ENCODE peak calls at places on chromosomes 4 and X, in four cellular contexts. C, S, R and G are unnamed samples.

GRCh38 chr4:182716207-182716606 is 201.0 kb downstream of the DCTD start:
- DNase-seq in C (no peak), S (peak; percentile 62), R (no peak), G (no peak)

GRCh38 chrX:115503099-115503498 is 57.9 kb upstream of the PLS3 start:
- DNase-seq in C (no peak), S (no peak), R (no peak), G (no peak)

GRCh38 chr4:66052426-66052825 is 382.1 kb upstream of the EPHA5 start:
- DNase-seq in C (no peak), S (no peak), R (no peak), G (no peak)

GRCh38 chr4:3168029-3168428 is 80.9 kb upstream of the MSANTD1 start:
- DNase-seq in C (no peak), S (peak; percentile 79), R (no peak), G (no peak)

GRCh38 chr4:150250998-150251651 is 172.9 kb downstream of the DCLK2 start:
- DNase-seq in C (no peak), S (no peak), R (no peak), G (no peak)

GRCh38 chr4:106502106-106502699 is 133.6 kb upstream of the GIMD1 start:
- DNase-seq in C (peak; percentile 73), S (peak; percentile 88), R (peak; percentile 54), G (no peak)

GRCh38 chrX:12988797-12989196 is 13.9 kb downstream of the TMSB4X start:
- DNase-seq in C (no peak), S (no peak), R (no peak), G (no peak)

GRCh38 chrX:100863326-100863854 is 10.8 kb downstream of the NOX1 start:
- DNase-seq in C (no peak), S (no peak), R (no peak), G (no peak)

GRCh38 chr4:41178372-41179085 is 35.8 kb downstream of the APBB2 start:
- DNase-seq in C (no peak), S (no peak), R (no peak), G (no peak)

GRCh38 chr4:65651031-65651430 is 19.3 kb downstream of the EPHA5 start:
- DNase-seq in C (no peak), S (no peak), R (no peak), G (no peak)

GRCh38 chr4:147768113-147768512 is 36.2 kb downstream of the ARHGAP10 start:
- DNase-seq in C (no peak), S (no peak), R (no peak), G (no peak)

GRCh38 chr4:145180298-145181090 is at the start of gene OTUD4:
- DNase-seq in C (peak; percentile 98), S (peak; percentile 97), R (peak; percentile 97), G (peak; percentile 93)
- H3K27ac ChIP-seq in C (peak within 1 kb of the TSS; percentile 96), S (peak within 1 kb of the TSS; percentile 69), R (peak within 1 kb of the TSS; percentile 62), G (peak within 1 kb of the TSS; percentile 92)

GRCh38 chrX:133746593-133746992 is 238.8 kb downstream of the GPC3 start:
- DNase-seq in C (no peak), S (no peak), R (no peak), G (no peak)
- H3K4me1 ChIP-seq in C (no peaks in the 10 kb centered on the region), S (no peaks in the 10 kb centered on the region), R (no peaks in the 10 kb centered on the region), G (no peaks in the 10 kb centered on the region)

GRCh38 chrX:11759461-11760311 is 1.6 kb downstream of the MSL3 start:
- DNase-seq in C (peak; percentile 71), S (peak; percentile 88), R (peak; percentile 88), G (peak; percentile 73)

GRCh38 chrX:11758400-11759171 is 549 bp downstream of the MSL3 start:
- DNase-seq in C (peak; percentile 94), S (peak; percentile 91), R (peak; percentile 92), G (peak; percentile 83)

GRCh38 chrX:11757729-11758399 is at the start of gene MSL3:
- DNase-seq in C (peak; percentile 85), S (peak; percentile 78), R (peak; percentile 81), G (peak; percentile 49)

GRCh38 chrX:11757397-11757728 is 674 bp upstream of the MSL3 start:
- DNase-seq in C (no peak), S (no peak), R (no peak), G (no peak)

GRCh38 chrX:11759172-11759460 is 1.1 kb downstream of the MSL3 start:
- DNase-seq in C (no peak), S (no peak), R (no peak), G (no peak)
- H3K27ac ChIP-seq in C (peak overlapping the region; percentile 92), S (no peak overlapping the region), R (peak overlapping the region; percentile 29), G (peak overlapping the region; percentile 91)

DNA sequence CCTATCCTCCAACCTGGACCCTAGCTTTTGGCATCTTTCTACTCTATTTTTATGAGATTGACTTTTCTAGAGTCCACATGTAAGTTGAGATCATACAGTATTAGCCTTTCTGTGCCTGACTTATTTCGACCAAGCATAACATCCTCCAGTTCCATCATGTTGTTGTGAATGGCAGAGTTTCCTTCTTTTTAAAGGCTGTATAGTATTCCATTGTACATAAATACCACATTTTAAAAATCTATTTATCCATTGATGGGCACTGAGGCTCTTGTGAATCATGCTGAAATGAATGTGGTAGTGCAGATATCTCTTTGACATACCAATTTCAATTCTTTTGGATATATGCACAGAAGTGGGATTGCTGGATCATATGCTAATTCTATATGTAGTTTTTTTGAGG is 40.3 kb upstream of the STIM2 start:
- DNase-seq in C (no peak), S (no peak), R (no peak), G (no peak)
- H3K4me1 ChIP-seq in C (peaks cover 11% of the 10 kb centered on the region), S (peaks cover 7% of the 10 kb centered on the region), R (no peaks in the 10 kb centered on the region), G (peaks cover 6% of the 10 kb centered on the region)

DNA sequence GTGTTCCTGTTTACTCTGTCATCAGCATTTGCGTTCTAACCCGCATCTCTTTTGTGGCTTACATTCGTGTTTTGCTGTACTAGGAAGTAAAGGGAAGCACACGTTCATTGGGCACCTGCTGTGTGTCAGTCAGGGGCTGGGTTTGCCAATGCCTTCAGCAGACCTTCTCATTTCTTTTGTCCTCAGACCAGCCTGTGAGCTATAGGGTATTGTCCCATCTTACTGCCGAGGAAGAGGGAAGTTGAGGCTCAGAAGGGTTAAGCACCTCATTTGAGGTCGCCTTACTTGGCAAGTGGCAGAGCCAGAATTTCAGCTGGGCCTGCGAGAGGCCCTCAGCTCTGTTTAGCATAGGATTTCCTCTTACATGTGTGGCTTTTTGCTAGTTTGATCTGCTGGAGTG is 8.7 kb downstream of the TBC1D14 start:
- DNase-seq in C (no peak), S (peak; percentile 54), R (no peak), G (no peak)
- H3K27ac ChIP-seq in C (peak overlapping the region; percentile 85), S (no peak overlapping the region), R (no peak overlapping the region), G (peak overlapping the region; percentile 64)

GRCh38 chr4:87030124-87030523 is 95.3 kb downstream of the AFF1 start:
- DNase-seq in C (no peak), S (no peak), R (no peak), G (no peak)

GRCh38 chr4:87031946-87032345 is 97.1 kb downstream of the AFF1 start:
- DNase-seq in C (no peak), S (no peak), R (no peak), G (no peak)

GRCh38 chr4:87029356-87029755 is 94.5 kb downstream of the AFF1 start:
- DNase-seq in C (no peak), S (no peak), R (no peak), G (no peak)

GRCh38 chr4:87032884-87033533 is 98.2 kb downstream of the AFF1 start:
- DNase-seq in C (no peak), S (no peak), R (no peak), G (no peak)

GRCh38 chr4:87030606-87031441 is 96.0 kb downstream of the AFF1 start:
- DNase-seq in C (no peak), S (peak; percentile 75), R (no peak), G (no peak)
- H3K4me1 ChIP-seq in C (peaks cover 85% of the 10 kb centered on the region), S (peaks cover 57% of the 10 kb centered on the region), R (peaks cover 26% of the 10 kb centered on the region), G (peaks cover 3% of the 10 kb centered on the region)

GRCh38 chrX:95718746-95719145 is 965.9 kb upstream of the DIAPH2 start:
- DNase-seq in C (no peak), S (no peak), R (no peak), G (no peak)
- H3K27ac ChIP-seq in C (no peak overlapping the region), S (no peak overlapping the region), R (no peak overlapping the region), G (no peak overlapping the region)

DNA sequence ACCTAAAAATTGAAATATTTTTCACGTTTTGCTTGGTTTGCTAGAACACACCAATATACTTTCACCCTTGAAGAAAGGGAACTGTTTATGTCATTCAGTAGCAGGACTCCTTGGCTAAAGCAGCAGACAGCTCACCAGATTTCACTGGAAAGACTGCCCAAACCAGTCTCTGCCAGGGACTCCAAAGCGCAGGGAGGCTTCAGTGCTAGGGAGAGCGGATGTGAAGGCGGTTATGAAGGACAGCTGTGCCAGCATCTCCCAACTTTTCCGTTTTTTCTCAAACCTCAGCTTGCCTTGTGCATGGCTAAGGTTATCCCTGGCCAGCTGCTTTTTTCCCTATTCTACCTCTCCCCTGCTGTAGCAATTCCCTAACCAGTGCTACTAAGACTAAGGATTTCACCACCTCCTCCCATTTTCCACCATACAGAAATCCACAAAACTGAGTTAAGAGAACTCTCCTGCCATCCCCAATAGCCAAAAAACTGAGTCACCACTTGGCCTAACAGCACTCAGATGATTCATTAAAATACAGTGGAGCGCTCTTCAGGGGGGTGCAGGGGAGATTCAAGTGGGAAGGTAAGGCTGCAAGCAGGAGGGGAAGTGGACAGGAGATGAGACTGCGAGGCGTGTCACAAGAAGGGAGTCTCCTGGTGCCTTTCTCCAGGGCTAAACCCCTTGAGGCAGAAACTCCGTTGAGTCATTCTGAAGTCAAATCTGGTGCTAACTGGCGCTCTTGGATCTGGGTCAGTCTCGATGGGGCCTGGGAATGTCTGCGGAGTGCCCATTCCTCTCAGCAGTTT is 90.7 kb downstream of the PALLD start:
- DNase-seq in C (no peak), S (peak; percentile 52), R (peak; percentile 62), G (no peak)
- H3K4me1 ChIP-seq in C (no peaks in the 10 kb centered on the region), S (peaks cover 6% of the 10 kb centered on the region), R (peaks cover 6% of the 10 kb centered on the region), G (no peaks in the 10 kb centered on the region)

GRCh38 chr4:1196421-1197183 is 24.2 kb upstream of the SPON2 start:
- DNase-seq in C (no peak), S (peak; percentile 40), R (no peak), G (no peak)

GRCh38 chr4:1194028-1194900 is 21.9 kb upstream of the SPON2 start:
- DNase-seq in C (peak; percentile 70), S (peak; percentile 62), R (peak; percentile 83), G (no peak)

GRCh38 chr4:1198070-1198844 is 25.9 kb upstream of the SPON2 start:
- DNase-seq in C (no peak), S (no peak), R (no peak), G (no peak)

GRCh38 chr4:1195109-1195671 is 22.8 kb upstream of the SPON2 start:
- DNase-seq in C (peak; percentile 57), S (peak; percentile 35), R (peak; percentile 53), G (no peak)

GRCh38 chr4:1195894-1196401 is 23.6 kb upstream of the SPON2 start:
- DNase-seq in C (peak; percentile 51), S (no peak), R (no peak), G (no peak)
- H3K27ac ChIP-seq in C (no peak overlapping the region), S (no peak overlapping the region), R (no peak overlapping the region), G (no peak overlapping the region)